ENCODE peak calls at places on chromosomes 1 and 21, in eight cellular contexts. R is spleen, M is fibroblast of lung, O is foreskin fibroblast, P is astrocyte of the spinal cord, F is colonic mucosa, S is A549, T is adrenal gland. J is an unnamed sample.

GRCh38 chr1:150575518-150576366 is 3.7 kb downstream of the MCL1 start:
- DNase-seq in R (no peak), M (peak), O (no peak), P (peak), F (no peak), S (no peak), T (no peak), J (no peak)

GRCh38 chr1:226083303-226084101 is 21.0 kb downstream of the H3-3A start:
- DNase-seq in R (peak), M (peak), O (peak), P (peak), F (peak), S (peak), T (peak), J (no peak)

GRCh38 chr1:210706246-210706645 is 377.5 kb downstream of the HHAT start:
- DNase-seq in R (no peak), M (no peak), O (no peak), P (no peak), F (no peak), S (no peak), T (no peak), J (no peak)

GRCh38 chr1:60367522-60367921 is 294.0 kb upstream of the C1orf87 start:
- DNase-seq in R (peak), M (no peak), O (no peak), P (no peak), F (no peak), S (no peak), T (no peak), J (no peak)

GRCh38 chr1:20291621-20292020 is 946 bp downstream of the VWA5B1 start:
- DNase-seq in R (no peak), M (no peak), O (peak), P (no peak), F (no peak), S (no peak), T (peak), J (no peak)

GRCh38 chr1:173863224-173864151 is 4.3 kb downstream of the GAS5 start:
- DNase-seq in R (no peak), M (no peak), O (peak), P (no peak), F (no peak), S (no peak), T (no peak), J (no peak)

GRCh38 chr1:208248254-208248935 is 4.2 kb upstream of the PLXNA2 start:
- DNase-seq in R (no peak), M (no peak), O (no peak), P (no peak), F (no peak), S (no peak), T (no peak), J (no peak)

GRCh38 chr21:34817821-34818662 is 149.2 kb downstream of the CLIC6 start:
- DNase-seq in R (no peak), M (no peak), O (no peak), P (no peak), F (peak), S (no peak), T (no peak), J (no peak)

GRCh38 chr1:48329905-48330304 is 107.4 kb downstream of the SLC5A9 start:
- DNase-seq in R (no peak), M (no peak), O (no peak), P (no peak), F (no peak), S (no peak), T (no peak), J (no peak)

GRCh38 chr21:41170442-41170841 is 2.5 kb downstream of the BACE2 start:
- DNase-seq in R (no peak), M (peak), O (peak), P (peak), F (peak), S (peak), T (no peak), J (no peak)

GRCh38 chr21:41630249-41630648 is 122.3 kb upstream of the TMPRSS2 start:
- DNase-seq in R (no peak), M (peak), O (peak), P (peak), F (peak), S (peak), T (no peak), J (peak)

GRCh38 chr1:228268891-228269285 is 61.0 kb downstream of the OBSCN start:
- DNase-seq in R (no peak), M (no peak), O (no peak), P (no peak), F (no peak), S (no peak), T (peak), J (no peak)

GRCh38 chr1:194533641-194534040 is 1347.2 kb upstream of the B3GALT2 start:
- DNase-seq in R (no peak), M (no peak), O (no peak), P (no peak), F (no peak), S (peak), T (no peak), J (no peak)

GRCh38 chr1:117178756-117179155 is 32.0 kb downstream of the VTCN1 start:
- DNase-seq in R (no peak), M (no peak), O (no peak), P (no peak), F (no peak), S (no peak), T (no peak), J (no peak)

GRCh38 chr1:110264430-110264829 is 54.3 kb downstream of the KCNC4 start:
- DNase-seq in R (no peak), M (no peak), O (no peak), P (no peak), F (no peak), S (no peak), T (no peak), J (no peak)

GRCh38 chr1:91685994-91686393 is 185.3 kb downstream of the CDC7 start:
- DNase-seq in R (no peak), M (no peak), O (peak), P (no peak), F (no peak), S (no peak), T (no peak), J (no peak)

GRCh38 chr1:162074548-162074947 is 5.1 kb downstream of the NOS1AP start:
- DNase-seq in R (no peak), M (no peak), O (no peak), P (no peak), F (no peak), S (no peak), T (no peak), J (no peak)

GRCh38 chr1:58884706-58885661 is 101.1 kb upstream of the JUN start:
- DNase-seq in R (no peak), M (no peak), O (no peak), P (no peak), F (peak), S (no peak), T (no peak), J (no peak)

GRCh38 chr1:167878372-167879160 is 35.4 kb downstream of the ADCY10 start:
- DNase-seq in R (no peak), M (no peak), O (no peak), P (no peak), F (no peak), S (peak), T (no peak), J (no peak)

GRCh38 chr1:176785810-176786209 is 322.8 kb downstream of the PAPPA2 start:
- DNase-seq in R (no peak), M (no peak), O (no peak), P (no peak), F (no peak), S (no peak), T (no peak), J (no peak)

GRCh38 chr1:34701326-34702129 is 53.3 kb upstream of the GJB5 start:
- DNase-seq in R (no peak), M (no peak), O (no peak), P (no peak), F (no peak), S (no peak), T (no peak), J (no peak)

GRCh38 chr1:17010601-17011438 is 908 bp downstream of the ATP13A2 start:
- DNase-seq in R (peak), M (peak), O (peak), P (no peak), F (peak), S (no peak), T (peak), J (no peak)

GRCh38 chr1:68051475-68051874 is 1.0 kb upstream of the DIRAS3 start:
- DNase-seq in R (peak), M (peak), O (peak), P (peak), F (peak), S (no peak), T (peak), J (peak)

GRCh38 chr1:90850925-90851710 is 134.0 kb upstream of the BARHL2 start:
- DNase-seq in R (peak), M (peak), O (peak), P (peak), F (peak), S (peak), T (peak), J (peak)

GRCh38 chr1:116345830-116346229 is 27.2 kb upstream of the ATP1A1 start:
- DNase-seq in R (no peak), M (no peak), O (no peak), P (no peak), F (no peak), S (no peak), T (no peak), J (no peak)

GRCh38 chr1:234774971-234775370 is 165.0 kb upstream of the IRF2BP2 start:
- DNase-seq in R (no peak), M (no peak), O (no peak), P (peak), F (peak), S (no peak), T (no peak), J (no peak)

GRCh38 chr1:73910466-73910865 is 287.5 kb downstream of the LRRIQ3 start:
- DNase-seq in R (no peak), M (no peak), O (no peak), P (no peak), F (no peak), S (no peak), T (no peak), J (no peak)

GRCh38 chr1:244336232-244336899 is 115.3 kb downstream of the ADSS2 start:
- DNase-seq in R (no peak), M (no peak), O (no peak), P (no peak), F (no peak), S (no peak), T (no peak), J (no peak)

GRCh38 chr1:223429313-223429731 is 36.1 kb downstream of the CCDC185 start:
- DNase-seq in R (no peak), M (no peak), O (no peak), P (peak), F (no peak), S (no peak), T (peak), J (no peak)

GRCh38 chr1:54475357-54476230 is 69.4 kb upstream of the SSBP3 start:
- DNase-seq in R (peak), M (no peak), O (no peak), P (no peak), F (no peak), S (no peak), T (no peak), J (no peak)

GRCh38 chr1:93616996-93617669 is 64.5 kb downstream of the BCAR3 start:
- DNase-seq in R (no peak), M (no peak), O (no peak), P (no peak), F (peak), S (peak), T (peak), J (no peak)

GRCh38 chr1:193504920-193505319 is 318.5 kb upstream of the B3GALT2 start:
- DNase-seq in R (no peak), M (no peak), O (no peak), P (no peak), F (no peak), S (no peak), T (no peak), J (no peak)

GRCh38 chr1:62045579-62045978 is 149.1 kb upstream of the L1TD1 start:
- DNase-seq in R (no peak), M (no peak), O (peak), P (peak), F (no peak), S (no peak), T (no peak), J (peak)

GRCh38 chr1:30707412-30708360 is 15.7 kb downstream of the MATN1 start:
- DNase-seq in R (peak), M (peak), O (peak), P (peak), F (peak), S (peak), T (peak), J (no peak)

GRCh38 chr1:181676269-181676668 is 193.0 kb downstream of the CACNA1E start:
- DNase-seq in R (no peak), M (peak), O (no peak), P (peak), F (peak), S (peak), T (peak), J (no peak)

GRCh38 chr1:237031480-237031879 is 10.5 kb upstream of the RYR2 start:
- DNase-seq in R (no peak), M (no peak), O (no peak), P (no peak), F (no peak), S (no peak), T (no peak), J (no peak)

GRCh38 chr21:17901458-17902092 is 82.4 kb upstream of the C21orf91 start:
- DNase-seq in R (no peak), M (no peak), O (no peak), P (peak), F (no peak), S (no peak), T (no peak), J (no peak)

GRCh38 chr21:17900990-17901385 is 81.8 kb upstream of the C21orf91 start:
- DNase-seq in R (no peak), M (no peak), O (no peak), P (no peak), F (no peak), S (no peak), T (no peak), J (no peak)

GRCh38 chr21:17900281-17900989 is 81.3 kb upstream of the C21orf91 start:
- DNase-seq in R (no peak), M (no peak), O (no peak), P (no peak), F (no peak), S (no peak), T (no peak), J (no peak)

GRCh38 chr21:17903929-17904639 is 84.9 kb upstream of the C21orf91 start:
- DNase-seq in R (no peak), M (no peak), O (no peak), P (no peak), F (no peak), S (no peak), T (no peak), J (no peak)

GRCh38 chr21:17903029-17903806 is 84.1 kb upstream of the C21orf91 start:
- DNase-seq in R (no peak), M (peak), O (peak), P (peak), F (no peak), S (no peak), T (no peak), J (no peak)
- TF ChIP-seq CTCF in R (no peak), M (no peak), O (no peak), P (no peak), F (no peak), S (no peak), T (peak), J (no peak)

GRCh38 chr1:172388490-172388889 is 32.0 kb upstream of the C1orf105 start:
- DNase-seq in R (no peak), M (no peak), O (no peak), P (no peak), F (no peak), S (no peak), T (no peak), J (no peak)

GRCh38 chr1:172390620-172391491 is 29.6 kb upstream of the C1orf105 start:
- DNase-seq in R (peak), M (no peak), O (peak), P (no peak), F (no peak), S (no peak), T (no peak), J (no peak)

GRCh38 chr1:172393354-172393753 is 27.1 kb upstream of the C1orf105 start:
- DNase-seq in R (no peak), M (no peak), O (no peak), P (no peak), F (no peak), S (no peak), T (no peak), J (no peak)

GRCh38 chr1:172391972-172392371 is 28.5 kb upstream of the C1orf105 start:
- DNase-seq in R (no peak), M (no peak), O (peak), P (no peak), F (no peak), S (no peak), T (no peak), J (no peak)

GRCh38 chr1:172390243-172390619 is 30.3 kb upstream of the C1orf105 start:
- DNase-seq in R (no peak), M (no peak), O (peak), P (no peak), F (no peak), S (no peak), T (no peak), J (no peak)
- H3K4me3 ChIP-seq in R (no peak), M (no peak), O (no peak), P (no peak), F (no peak), S (no peak), T (no peak), J (no peak)

GRCh38 chr1:186326009-186326408 is 49.0 kb downstream of the TPR start:
- DNase-seq in R (no peak), M (no peak), O (no peak), P (no peak), F (no peak), S (no peak), T (no peak), J (no peak)

GRCh38 chr1:186330758-186331157 is 44.3 kb downstream of the TPR start:
- DNase-seq in R (no peak), M (no peak), O (peak), P (no peak), F (no peak), S (peak), T (no peak), J (no peak)

GRCh38 chr1:186323865-186324264 is 51.2 kb downstream of the TPR start:
- DNase-seq in R (no peak), M (no peak), O (no peak), P (no peak), F (no peak), S (no peak), T (no peak), J (no peak)

GRCh38 chr1:186327331-186327730 is 47.7 kb downstream of the TPR start:
- DNase-seq in R (no peak), M (no peak), O (peak), P (no peak), F (no peak), S (no peak), T (no peak), J (no peak)

DNA sequence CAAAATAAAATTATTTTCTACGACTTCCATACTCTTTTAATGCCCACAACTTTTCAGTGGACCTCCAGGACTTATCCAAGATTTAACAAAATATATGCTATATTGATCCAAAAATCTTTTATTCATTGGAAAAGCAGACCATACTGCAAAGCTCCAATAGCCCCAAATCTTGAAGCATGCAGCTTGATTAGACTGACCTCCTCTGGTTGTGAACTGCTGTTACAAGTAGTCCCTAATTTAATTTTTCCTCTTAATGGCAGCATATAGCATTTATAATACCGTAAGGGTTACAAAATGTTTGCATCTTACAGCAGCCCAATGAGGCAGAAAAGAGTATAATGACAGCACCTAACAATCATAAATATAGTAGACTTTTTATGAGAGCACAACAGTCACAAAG is 49.8 kb downstream of the TPR start:
- DNase-seq in R (no peak), M (peak), O (peak), P (peak), F (no peak), S (peak), T (no peak), J (peak)
- TF ChIP-seq CTCF in R (no peak), M (peak), O (peak), P (peak), F (no peak), S (peak), T (no peak), J (peak)

DNA sequence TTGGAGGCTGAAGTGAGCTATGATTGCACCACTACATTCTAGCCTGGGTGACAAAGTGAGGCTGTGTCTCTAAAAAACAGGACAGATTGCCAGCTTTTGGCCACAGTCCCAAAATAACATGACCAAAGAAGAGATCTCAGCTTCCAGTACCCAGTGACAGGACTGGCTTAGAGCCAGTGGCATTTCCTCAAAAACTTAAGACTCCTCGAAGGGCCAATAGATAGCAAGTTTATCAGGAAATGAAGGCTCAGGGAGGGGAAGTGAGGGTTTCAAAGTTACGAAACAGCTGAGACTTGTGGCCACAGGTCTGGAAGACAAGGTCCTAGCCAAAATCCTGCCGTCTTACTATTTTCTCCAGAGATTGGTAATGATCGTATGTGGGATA is 6.3 kb upstream of the TMEM39B start:
- DNase-seq in R (no peak), M (peak), O (peak), P (peak), F (peak), S (peak), T (peak), J (peak)
- H3K4me3 ChIP-seq in R (no peak), M (no peak), O (no peak), P (no peak), F (no peak), S (no peak), T (no peak), J (no peak)

DNA sequence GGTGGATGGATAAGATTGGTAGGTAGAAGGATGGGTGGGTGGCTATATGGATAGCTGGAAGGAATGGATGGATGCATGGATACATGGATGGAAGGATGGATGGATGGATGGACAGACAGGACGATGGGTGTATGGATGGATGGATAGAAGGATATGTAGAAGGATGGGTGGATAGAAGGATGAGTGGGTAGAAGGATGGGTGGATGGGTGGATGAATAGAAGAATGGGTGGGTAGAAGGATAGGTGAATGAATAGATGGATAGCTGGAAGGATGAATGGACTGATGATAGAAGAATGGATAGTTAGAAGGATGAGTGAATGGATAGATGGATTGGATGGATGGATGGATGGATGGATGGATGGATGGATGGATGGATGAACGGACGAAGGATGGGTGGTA is 5.0 kb downstream of the MASP2 start:
- DNase-seq in R (no peak), M (no peak), O (no peak), P (no peak), F (no peak), S (no peak), T (no peak), J (no peak)
- TF ChIP-seq CTCF in R (no peak), M (no peak), O (no peak), P (no peak), F (no peak), S (no peak), T (no peak), J (no peak)

DNA sequence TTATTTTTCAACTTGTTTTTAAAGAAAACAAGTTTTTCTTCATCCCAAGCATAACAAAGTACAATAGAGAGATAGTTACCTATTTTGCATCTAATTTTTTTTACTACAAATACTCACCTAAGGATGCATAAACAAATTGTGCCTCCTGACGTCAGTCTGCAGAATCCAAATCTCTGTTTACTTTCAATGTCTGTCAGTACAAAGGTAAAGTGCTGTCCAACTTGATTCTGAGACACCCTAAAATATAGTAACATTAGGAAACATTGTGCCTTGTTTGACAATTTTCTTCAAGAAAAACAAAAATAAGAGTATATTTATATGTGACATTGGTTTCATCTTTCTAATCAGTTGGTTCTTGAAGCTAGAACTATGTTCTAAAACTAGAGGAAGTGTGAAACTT is 103.4 kb downstream of the DENND1B start:
- DNase-seq in R (no peak), M (no peak), O (no peak), P (no peak), F (no peak), S (no peak), T (no peak), J (no peak)
- H3K4me3 ChIP-seq in R (no peak), M (no peak), O (no peak), P (no peak), F (no peak), S (no peak), T (no peak), J (no peak)